ENCODE peak calls at places on chromosomes 5 and 9, in five cellular contexts. One of them, this sample, is unnamed. For H3K4me1, the result is how much of the 10 kb centered on the place peaks cover.

GRCh38 chr9:130731355-130731754 is 37.8 kb downstream of the EXOSC2 start:
- DNase-seq in thyroid gland: no peak
- DNase-seq in cardiac muscle cell: no peak
- DNase-seq in neural progenitor cell: no peak
- DNase-seq in right atrium auricular region: no peak
- DNase-seq in this sample: no peak

GRCh38 chr9:127707766-127708165 is 978 bp downstream of the CFAP157 start:
- DNase-seq in thyroid gland: no peak
- DNase-seq in cardiac muscle cell: no peak
- DNase-seq in neural progenitor cell: no peak
- DNase-seq in right atrium auricular region: no peak
- DNase-seq in this sample: no peak

GRCh38 chr5:111580956-111581355 is 68.6 kb upstream of the STARD4 start:
- DNase-seq in thyroid gland: no peak
- DNase-seq in cardiac muscle cell: no peak
- DNase-seq in neural progenitor cell: no peak
- DNase-seq in right atrium auricular region: no peak
- DNase-seq in this sample: no peak

GRCh38 chr5:139806726-139807646 is 11.4 kb downstream of the PSD2 start:
- DNase-seq in thyroid gland: no peak
- DNase-seq in cardiac muscle cell: no peak
- DNase-seq in neural progenitor cell: no peak
- DNase-seq in right atrium auricular region: no peak
- DNase-seq in this sample: peak

GRCh38 chr5:10329808-10330481 is 22.2 kb upstream of the CMBL start:
- DNase-seq in thyroid gland: peak
- DNase-seq in cardiac muscle cell: no peak
- DNase-seq in neural progenitor cell: no peak
- DNase-seq in right atrium auricular region: peak
- DNase-seq in this sample: peak

GRCh38 chr9:127423591-127423933 is 620 bp upstream of the ZNF79 start:
- DNase-seq in thyroid gland: no peak
- DNase-seq in cardiac muscle cell: no peak
- DNase-seq in neural progenitor cell: no peak
- DNase-seq in right atrium auricular region: no peak
- DNase-seq in this sample: no peak

GRCh38 chr5:80672140-80672736 is 17.5 kb upstream of the DHFR start:
- DNase-seq in thyroid gland: peak
- DNase-seq in cardiac muscle cell: peak
- DNase-seq in neural progenitor cell: peak
- DNase-seq in right atrium auricular region: peak
- DNase-seq in this sample: peak

GRCh38 chr9:121559183-121559582 is 59.5 kb upstream of the GGTA1 start:
- DNase-seq in thyroid gland: peak
- DNase-seq in cardiac muscle cell: no peak
- DNase-seq in neural progenitor cell: no peak
- DNase-seq in right atrium auricular region: no peak
- DNase-seq in this sample: no peak

GRCh38 chr5:91225848-91226686 is 157.1 kb downstream of the ARRDC3 start:
- DNase-seq in thyroid gland: peak
- DNase-seq in cardiac muscle cell: peak
- DNase-seq in neural progenitor cell: peak
- DNase-seq in right atrium auricular region: no peak
- DNase-seq in this sample: no peak

GRCh38 chr5:90201923-90202322 is 207.6 kb downstream of the CETN3 start:
- DNase-seq in thyroid gland: no peak
- DNase-seq in cardiac muscle cell: no peak
- DNase-seq in neural progenitor cell: no peak
- DNase-seq in right atrium auricular region: no peak
- DNase-seq in this sample: no peak

GRCh38 chr5:55406292-55406691 is 98.5 kb downstream of the MTREX start:
- DNase-seq in thyroid gland: no peak
- DNase-seq in cardiac muscle cell: no peak
- DNase-seq in neural progenitor cell: no peak
- DNase-seq in right atrium auricular region: no peak
- DNase-seq in this sample: no peak

GRCh38 chr5:165209101-165209727 is 1703.8 kb downstream of the MAT2B start:
- DNase-seq in thyroid gland: no peak
- DNase-seq in cardiac muscle cell: peak
- DNase-seq in neural progenitor cell: peak
- DNase-seq in right atrium auricular region: no peak
- DNase-seq in this sample: no peak

GRCh38 chr5:168425997-168426863 is 60.0 kb upstream of the RARS1 start:
- DNase-seq in thyroid gland: peak
- DNase-seq in cardiac muscle cell: peak
- DNase-seq in neural progenitor cell: peak
- DNase-seq in right atrium auricular region: no peak
- DNase-seq in this sample: no peak

GRCh38 chr9:91847576-91847975 is 102.5 kb downstream of the ROR2 start:
- DNase-seq in thyroid gland: peak
- DNase-seq in cardiac muscle cell: no peak
- DNase-seq in neural progenitor cell: no peak
- DNase-seq in right atrium auricular region: peak
- DNase-seq in this sample: no peak

GRCh38 chr9:101376117-101376866 is 8.5 kb downstream of the BAAT start:
- DNase-seq in thyroid gland: no peak
- DNase-seq in cardiac muscle cell: no peak
- DNase-seq in neural progenitor cell: no peak
- DNase-seq in right atrium auricular region: no peak
- DNase-seq in this sample: no peak
- H3K4me3 ChIP-seq in thyroid gland: no peak
- H3K4me3 ChIP-seq in cardiac muscle cell: no peak
- H3K4me3 ChIP-seq in neural progenitor cell: no peak
- H3K4me3 ChIP-seq in right atrium auricular region: no peak
- H3K4me3 ChIP-seq in this sample: no peak

GRCh38 chr9:70258692-70259511 is at the start of gene SMC5:
- DNase-seq in thyroid gland: peak
- DNase-seq in cardiac muscle cell: peak
- DNase-seq in neural progenitor cell: peak
- DNase-seq in right atrium auricular region: peak
- DNase-seq in this sample: peak
- H3K4me1 ChIP-seq in thyroid gland: under half
- H3K4me1 ChIP-seq in cardiac muscle cell: under half
- H3K4me1 ChIP-seq in neural progenitor cell: under half
- H3K4me1 ChIP-seq in right atrium auricular region: under half
- H3K4me1 ChIP-seq in this sample: half or more

GRCh38 chr9:14344846-14345585 is 31.1 kb upstream of the NFIB start:
- DNase-seq in thyroid gland: no peak
- DNase-seq in cardiac muscle cell: no peak
- DNase-seq in neural progenitor cell: peak
- DNase-seq in right atrium auricular region: no peak
- DNase-seq in this sample: no peak
- H3K27ac ChIP-seq in thyroid gland: peak
- H3K27ac ChIP-seq in cardiac muscle cell: no peak
- H3K27ac ChIP-seq in neural progenitor cell: no peak
- H3K27ac ChIP-seq in right atrium auricular region: peak
- H3K27ac ChIP-seq in this sample: peak

GRCh38 chr5:37834542-37835399 is 5.1 kb downstream of the GDNF start:
- DNase-seq in thyroid gland: no peak
- DNase-seq in cardiac muscle cell: peak
- DNase-seq in neural progenitor cell: peak
- DNase-seq in right atrium auricular region: no peak
- DNase-seq in this sample: no peak
- H3K4me3 ChIP-seq in thyroid gland: no peak
- H3K4me3 ChIP-seq in cardiac muscle cell: peak
- H3K4me3 ChIP-seq in neural progenitor cell: peak
- H3K4me3 ChIP-seq in right atrium auricular region: peak
- H3K4me3 ChIP-seq in this sample: no peak

DNA sequence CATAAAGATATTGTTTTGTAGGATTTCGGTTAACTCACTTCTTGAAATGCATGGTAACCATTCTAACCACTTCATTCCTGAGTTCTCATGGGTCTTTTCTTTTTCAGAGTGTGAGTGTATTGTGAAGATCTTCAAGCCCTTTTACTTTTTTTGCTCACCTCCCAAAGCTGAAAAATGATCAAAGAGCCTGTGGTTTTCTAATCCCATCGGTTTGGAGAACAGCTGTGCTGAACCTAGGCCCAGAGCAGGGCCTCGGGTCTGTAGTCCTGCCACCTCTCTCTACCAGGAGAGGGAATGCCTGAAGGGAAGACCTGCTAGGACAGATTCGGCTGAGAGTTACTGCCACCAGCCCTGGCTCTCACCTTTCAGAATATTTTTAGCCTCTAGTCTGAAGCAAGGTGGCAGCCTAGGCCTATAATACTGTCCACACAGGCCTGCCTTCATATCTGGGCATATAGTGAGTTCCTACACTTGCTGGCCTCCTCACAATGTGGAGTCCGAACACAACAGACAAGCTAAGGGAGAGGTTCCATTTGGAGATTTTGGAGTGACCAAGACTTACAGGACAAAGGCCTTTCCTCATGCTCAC is 13.8 kb downstream of the RGMB start:
- DNase-seq in thyroid gland: no peak
- DNase-seq in cardiac muscle cell: peak
- DNase-seq in neural progenitor cell: no peak
- DNase-seq in right atrium auricular region: no peak
- DNase-seq in this sample: no peak
- H3K4me1 ChIP-seq in thyroid gland: half or more
- H3K4me1 ChIP-seq in cardiac muscle cell: under half
- H3K4me1 ChIP-seq in neural progenitor cell: half or more
- H3K4me1 ChIP-seq in right atrium auricular region: under half
- H3K4me1 ChIP-seq in this sample: under half

GRCh38 chr5:158977642-158978041 is 122.1 kb downstream of the EBF1 start:
- DNase-seq in thyroid gland: no peak
- DNase-seq in cardiac muscle cell: no peak
- DNase-seq in neural progenitor cell: no peak
- DNase-seq in right atrium auricular region: no peak
- DNase-seq in this sample: no peak

GRCh38 chr5:158976035-158976434 is 123.7 kb downstream of the EBF1 start:
- DNase-seq in thyroid gland: no peak
- DNase-seq in cardiac muscle cell: no peak
- DNase-seq in neural progenitor cell: peak
- DNase-seq in right atrium auricular region: no peak
- DNase-seq in this sample: no peak

GRCh38 chr5:158978061-158978745 is 121.5 kb downstream of the EBF1 start:
- DNase-seq in thyroid gland: no peak
- DNase-seq in cardiac muscle cell: no peak
- DNase-seq in neural progenitor cell: no peak
- DNase-seq in right atrium auricular region: no peak
- DNase-seq in this sample: no peak

GRCh38 chr5:158979749-158980521 is 119.8 kb downstream of the EBF1 start:
- DNase-seq in thyroid gland: peak
- DNase-seq in cardiac muscle cell: peak
- DNase-seq in neural progenitor cell: peak
- DNase-seq in right atrium auricular region: peak
- DNase-seq in this sample: peak

DNA sequence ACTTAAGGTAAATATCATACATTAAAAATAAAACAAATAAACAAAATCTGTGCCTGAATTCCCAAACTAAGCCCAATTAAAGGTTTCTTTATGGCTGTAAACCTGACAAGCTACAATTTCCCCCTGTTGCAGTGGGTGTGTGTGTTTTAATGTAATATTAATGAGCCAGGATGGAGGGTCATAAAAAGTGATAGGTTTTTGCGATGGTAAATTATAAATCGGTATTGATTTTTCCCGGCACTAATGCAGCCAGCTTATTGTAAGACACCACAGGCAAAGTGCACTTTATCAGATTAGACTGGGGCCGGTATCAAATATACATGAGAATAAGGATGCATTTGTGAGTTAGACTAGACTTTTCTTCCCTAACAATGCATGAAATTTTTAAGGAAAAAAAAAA is 120.4 kb downstream of the EBF1 start:
- DNase-seq in thyroid gland: no peak
- DNase-seq in cardiac muscle cell: no peak
- DNase-seq in neural progenitor cell: no peak
- DNase-seq in right atrium auricular region: no peak
- DNase-seq in this sample: no peak
- H3K27ac ChIP-seq in thyroid gland: no peak
- H3K27ac ChIP-seq in cardiac muscle cell: no peak
- H3K27ac ChIP-seq in neural progenitor cell: no peak
- H3K27ac ChIP-seq in right atrium auricular region: no peak
- H3K27ac ChIP-seq in this sample: no peak

GRCh38 chr5:68345595-68345994 is 130.0 kb downstream of the PIK3R1 start:
- DNase-seq in thyroid gland: no peak
- DNase-seq in cardiac muscle cell: no peak
- DNase-seq in neural progenitor cell: no peak
- DNase-seq in right atrium auricular region: no peak
- DNase-seq in this sample: no peak

GRCh38 chr5:68345166-68345565 is 129.6 kb downstream of the PIK3R1 start:
- DNase-seq in thyroid gland: no peak
- DNase-seq in cardiac muscle cell: no peak
- DNase-seq in neural progenitor cell: no peak
- DNase-seq in right atrium auricular region: no peak
- DNase-seq in this sample: no peak

GRCh38 chr5:68350176-68350575 is 134.6 kb downstream of the PIK3R1 start:
- DNase-seq in thyroid gland: no peak
- DNase-seq in cardiac muscle cell: no peak
- DNase-seq in neural progenitor cell: no peak
- DNase-seq in right atrium auricular region: no peak
- DNase-seq in this sample: no peak

GRCh38 chr5:68347549-68347948 is 132.0 kb downstream of the PIK3R1 start:
- DNase-seq in thyroid gland: no peak
- DNase-seq in cardiac muscle cell: no peak
- DNase-seq in neural progenitor cell: no peak
- DNase-seq in right atrium auricular region: no peak
- DNase-seq in this sample: no peak

DNA sequence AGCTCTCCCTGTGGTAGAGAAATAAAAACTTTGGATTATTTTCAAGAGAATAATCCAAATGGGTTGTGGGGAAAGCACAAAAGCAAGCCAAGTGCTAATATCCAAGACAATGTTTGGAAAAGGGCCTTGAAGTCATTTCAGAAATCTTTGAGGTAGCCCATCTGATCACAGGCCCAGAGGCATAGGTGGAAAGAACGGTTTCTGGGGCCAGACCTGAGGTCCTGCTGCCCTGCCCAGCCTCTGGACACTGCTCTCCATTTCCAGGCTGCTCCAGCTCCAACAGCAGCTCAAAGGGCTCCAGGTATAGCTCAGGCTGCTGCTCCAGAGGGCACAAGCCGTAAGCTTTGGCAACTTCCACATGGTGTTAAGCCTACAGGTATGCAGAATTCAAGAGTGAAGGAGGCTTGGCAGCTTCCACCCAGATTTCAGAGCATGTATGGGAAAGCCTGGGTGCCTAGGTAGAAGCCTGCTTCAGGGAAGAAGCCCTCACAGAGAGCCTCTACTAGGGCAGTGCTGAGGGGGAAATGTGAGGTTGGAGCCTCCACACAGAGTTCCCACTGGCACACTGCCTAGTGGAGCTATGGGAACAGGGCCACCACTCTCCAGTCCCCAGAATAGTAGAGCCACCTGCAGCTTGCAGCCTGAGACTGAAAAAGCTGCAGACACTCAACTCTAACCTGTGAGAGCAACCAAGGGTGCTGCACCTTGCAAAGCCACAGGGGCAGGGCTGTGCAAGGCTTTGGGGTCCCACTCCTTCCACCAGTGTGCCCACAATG is 133.1 kb downstream of the PIK3R1 start:
- DNase-seq in thyroid gland: no peak
- DNase-seq in cardiac muscle cell: no peak
- DNase-seq in neural progenitor cell: no peak
- DNase-seq in right atrium auricular region: no peak
- DNase-seq in this sample: no peak
- H3K4me3 ChIP-seq in thyroid gland: no peak
- H3K4me3 ChIP-seq in cardiac muscle cell: no peak
- H3K4me3 ChIP-seq in neural progenitor cell: no peak
- H3K4me3 ChIP-seq in right atrium auricular region: no peak
- H3K4me3 ChIP-seq in this sample: no peak

This sample was measured in left lung.